ENCODE peak calls at places on chromosome 17, in six cellular contexts. L, X, W, G, D and V are unnamed samples.

GRCh38 chr17:82632461-82632860 is 15.8 kb downstream of the WDR45B start:
- DNase-seq in L (no peak), D (no peak), X (no peak), G (peak; percentile 54), W (no peak), V (no peak)

GRCh38 chr17:67421869-67422273 is 44.8 kb downstream of the PITPNC1 start:
- DNase-seq in W (no peak), X (no peak), D (no peak), L (peak; percentile 42), G (no peak), V (peak; percentile 73)

GRCh38 chr17:66980896-66981295 is 16.4 kb downstream of the CACNG4 start:
- DNase-seq in D (no peak), W (no peak), X (no peak), L (no peak), G (no peak), V (no peak)

GRCh38 chr17:57507828-57508227 is 237.3 kb downstream of the CCDC182 start:
- DNase-seq in L (no peak), G (no peak), X (no peak), W (no peak), D (no peak), V (no peak)

GRCh38 chr17:67700037-67700436 is 17.7 kb upstream of the NOL11 start:
- DNase-seq in X (peak; percentile 69), L (no peak), W (no peak), G (no peak), D (no peak), V (no peak)

GRCh38 chr17:65537845-65538678 is 23.4 kb downstream of the AXIN2 start:
- DNase-seq in X (no peak), G (no peak), D (no peak), W (peak; percentile 66), L (no peak), V (no peak)

GRCh38 chr17:1920948-1921351 is 91.1 kb downstream of the RPA1 start:
- DNase-seq in L (no peak), G (no peak), X (no peak), W (peak; percentile 71), D (no peak), V (no peak)

GRCh38 chr17:17716837-17717523 is 35.7 kb downstream of the RAI1 start:
- DNase-seq in L (no peak), X (no peak), W (no peak), D (no peak), G (no peak), V (no peak)

GRCh38 chr17:49447603-49448325 is 33.1 kb upstream of the PHB1 start:
- DNase-seq in W (no peak), L (no peak), X (no peak), D (no peak), G (no peak), V (no peak)

GRCh38 chr17:10613775-10614513 is 43.2 kb downstream of the MYH3 start:
- DNase-seq in L (no peak), X (no peak), G (no peak), D (no peak), W (no peak), V (no peak)

GRCh38 chr17:64459284-64459747 is 10.4 kb downstream of the MILR1 start:
- DNase-seq in D (no peak), G (no peak), W (no peak), L (no peak), X (no peak), V (no peak)

GRCh38 chr17:74852237-74853047 is 7.2 kb downstream of the GRIN2C start:
- DNase-seq in L (no peak), D (no peak), W (no peak), X (peak; percentile 93), G (peak; percentile 85), V (no peak)

GRCh38 chr17:37103191-37103590 is 154.4 kb downstream of the AATF start:
- DNase-seq in X (no peak), D (no peak), L (no peak), W (no peak), G (no peak), V (no peak)

GRCh38 chr17:76241776-76242175 is 1.5 kb upstream of the RNF157 start:
- DNase-seq in X (no peak), L (no peak), D (peak; percentile 50), W (no peak), G (no peak), V (no peak)

GRCh38 chr17:6162892-6163291 is 92.7 kb downstream of the WSCD1 start:
- DNase-seq in D (no peak), X (no peak), W (no peak), G (no peak), L (no peak), V (no peak)

GRCh38 chr17:50872710-50873424 is 6.7 kb upstream of the TOB1 start:
- DNase-seq in G (no peak), D (peak; percentile 88), X (no peak), L (no peak), W (no peak), V (peak; percentile 53)

GRCh38 chr17:82670661-82671060 is 22.4 kb upstream of the WDR45B start:
- DNase-seq in D (no peak), W (no peak), L (no peak), G (no peak), X (no peak), V (no peak)

GRCh38 chr17:75626496-75627038 is 6.7 kb upstream of the SMIM5 start:
- DNase-seq in W (peak; percentile 37), X (no peak), G (no peak), D (no peak), L (no peak), V (no peak)

GRCh38 chr17:49968380-49969133 is 433 bp upstream of the DLX4 start:
- DNase-seq in D (no peak), L (no peak), G (peak; percentile 84), W (peak; percentile 92), X (peak; percentile 93), V (peak; percentile 72)

GRCh38 chr17:43877031-43877430 is 30.1 kb downstream of the CD300LG start:
- DNase-seq in G (no peak), L (no peak), D (no peak), X (no peak), W (no peak), V (no peak)

GRCh38 chr17:15395091-15395490 is 53.7 kb upstream of the TEKT3 start:
- DNase-seq in G (no peak), W (no peak), D (no peak), X (no peak), L (no peak), V (no peak)

GRCh38 chr17:80408872-80409271 is 6.1 kb upstream of the ENDOV start:
- DNase-seq in X (no peak), G (no peak), L (no peak), W (no peak), D (no peak), V (no peak)

GRCh38 chr17:56597495-56597990 is 4.0 kb downstream of the NOG start:
- DNase-seq in W (peak; percentile 68), L (no peak), X (peak; percentile 81), D (no peak), G (no peak), V (no peak)

GRCh38 chr17:43790311-43790940 is 10.2 kb downstream of the CFAP97D1 start:
- DNase-seq in X (no peak), G (no peak), D (no peak), L (no peak), W (no peak), V (no peak)

GRCh38 chr17:32627233-32628008 is 140.6 kb downstream of the CDK5R1 start:
- DNase-seq in L (no peak), W (no peak), X (peak; percentile 91), G (no peak), D (no peak), V (no peak)

GRCh38 chr17:41906465-41907184 is 12.1 kb downstream of the ACLY start:
- DNase-seq in G (no peak), D (no peak), L (no peak), X (no peak), W (no peak), V (no peak)

GRCh38 chr17:50956750-50957523 is 90.8 kb upstream of the TOB1 start:
- DNase-seq in D (peak; percentile 83), W (no peak), L (peak; percentile 20), X (peak; percentile 85), G (peak; percentile 74), V (peak; percentile 67)

GRCh38 chr17:39737761-39738567 is at the start of gene GRB7:
- DNase-seq in X (peak; percentile 52), L (no peak), D (no peak), G (no peak), W (peak; percentile 87), V (no peak)
- TF ChIP-seq CTCF in X (no peak), L (no peak), D (no peak), G (no peak), W (no peak), V (no peak)

GRCh38 chr17:8630802-8631553 is 453 bp upstream of the MYH10 start:
- DNase-seq in W (peak; percentile 95), G (peak; percentile 99), L (peak; percentile 100), D (peak; percentile 99), X (peak; percentile 100), V (peak; percentile 86)

GRCh38 chr17:8628609-8629169 is 1.8 kb downstream of the MYH10 start:
- DNase-seq in X (no peak), W (no peak), G (no peak), D (no peak), L (no peak), V (no peak)

GRCh38 chr17:8629371-8630226 is 926 bp downstream of the MYH10 start:
- DNase-seq in G (peak; percentile 28), D (peak; percentile 74), W (peak; percentile 79), L (no peak), X (peak; percentile 67), V (no peak)

GRCh38 chr17:8631554-8631877 is 991 bp upstream of the MYH10 start:
- DNase-seq in L (no peak), X (no peak), D (no peak), G (no peak), W (no peak), V (no peak)

GRCh38 chr17:8630227-8630801 is at the start of gene MYH10:
- DNase-seq in G (no peak), W (no peak), L (no peak), X (no peak), D (no peak), V (no peak)
- TF ChIP-seq CTCF in G (peak; percentile 15), W (no peak), L (no peak), X (peak; percentile 32), D (peak; percentile 38), V (no peak)

GRCh38 chr17:44919885-44920564 is 4.7 kb upstream of the GFAP start:
- DNase-seq in X (peak; percentile 88), D (peak; percentile 87), L (peak; percentile 55), G (peak; percentile 90), W (peak; percentile 86), V (peak; percentile 76)

GRCh38 chr17:44922746-44923470 is 7.6 kb upstream of the GFAP start:
- DNase-seq in X (no peak), D (peak; percentile 59), G (no peak), L (no peak), W (peak; percentile 55), V (no peak)

GRCh38 chr17:44920565-44920940 is 5.3 kb upstream of the GFAP start:
- DNase-seq in L (no peak), W (peak; percentile 32), G (peak; percentile 38), X (no peak), D (peak; percentile 48), V (no peak)

GRCh38 chr17:44922136-44922535 is 6.8 kb upstream of the GFAP start:
- DNase-seq in D (peak; percentile 24), X (no peak), L (no peak), G (no peak), W (no peak), V (no peak)

GRCh38 chr17:44921122-44921882 is 6.0 kb upstream of the GFAP start:
- DNase-seq in L (no peak), G (peak; percentile 17), W (peak; percentile 39), X (peak; percentile 76), D (peak; percentile 31), V (no peak)
- TF ChIP-seq CTCF in L (no peak), G (no peak), W (no peak), X (peak; percentile 11), D (no peak), V (no peak)

GRCh38 chr17:79279320-79279719 is 204.7 kb downstream of the ENGASE start:
- DNase-seq in D (no peak), W (no peak), L (no peak), G (no peak), X (no peak), V (no peak)
- TF ChIP-seq CTCF in D (no peak), W (no peak), L (no peak), G (no peak), X (no peak), V (no peak)